ENCODE peak calls at places on chromosomes 12 and 14, in seven cellular contexts. Z is tibial nerve; J is GM13977; V is H1; L is PC-9; F is CD4-positive, alpha-beta T cell; A is GM13976. K is an unnamed sample.

GRCh38 chr12:107340920-107341319 is 247.6 kb upstream of the CRY1 start:
- DNase-seq in Z (no peak), J (no peak), V (no peak), L (no peak), F (no peak), A (no peak), K (no peak)

GRCh38 chr12:129909051-129910020 is 5.5 kb upstream of the TMEM132D start:
- DNase-seq in Z (no peak), J (no peak), V (no peak), L (no peak), F (no peak), A (no peak), K (no peak)

GRCh38 chr12:5201554-5202243 is 158.0 kb downstream of the KCNA5 start:
- DNase-seq in Z (no peak), J (no peak), V (no peak), L (no peak), F (no peak), A (no peak), K (no peak)

GRCh38 chr12:44875954-44876553 is at the start of gene NELL2:
- DNase-seq in Z (no peak), J (peak), V (peak), L (peak), F (peak), A (peak), K (peak)

GRCh38 chr14:95507174-95507573 is 9.3 kb downstream of the SYNE3 start:
- DNase-seq in Z (peak), J (no peak), V (no peak), L (peak), F (no peak), A (no peak), K (no peak)

GRCh38 chr14:89371600-89371999 is 45.4 kb downstream of the FOXN3 start:
- DNase-seq in Z (no peak), J (no peak), V (no peak), L (no peak), F (no peak), A (no peak), K (no peak)

GRCh38 chr14:102474934-102475333 is 34.6 kb downstream of the ANKRD9 start:
- DNase-seq in Z (no peak), J (no peak), V (no peak), L (no peak), F (no peak), A (no peak), K (no peak)

GRCh38 chr12:77808534-77808933 is 22.2 kb upstream of the NAV3 start:
- DNase-seq in Z (no peak), J (no peak), V (no peak), L (no peak), F (no peak), A (no peak), K (no peak)

GRCh38 chr12:104215638-104216297 is at the start of gene TXNRD1:
- DNase-seq in Z (peak), J (peak), V (peak), L (peak), F (peak), A (peak), K (peak)

GRCh38 chr12:11822071-11822818 is 172.8 kb downstream of the ETV6 start:
- DNase-seq in Z (no peak), J (no peak), V (no peak), L (no peak), F (peak), A (peak), K (peak)

GRCh38 chr12:52570511-52570910 is 3.1 kb downstream of the KRT74 start:
- DNase-seq in Z (no peak), J (no peak), V (no peak), L (no peak), F (no peak), A (no peak), K (no peak)

GRCh38 chr12:116892318-116892717 is 11.1 kb upstream of the HRK start:
- DNase-seq in Z (no peak), J (no peak), V (no peak), L (no peak), F (no peak), A (no peak), K (no peak)

GRCh38 chr12:46832084-46832704 is 6.4 kb upstream of the SLC38A4 start:
- DNase-seq in Z (no peak), J (no peak), V (no peak), L (no peak), F (no peak), A (no peak), K (no peak)

GRCh38 chr12:120100630-120101029 is 15.9 kb downstream of the RAB35 start:
- DNase-seq in Z (peak), J (no peak), V (no peak), L (no peak), F (no peak), A (no peak), K (no peak)

GRCh38 chr12:6465467-6466183 is 4.9 kb downstream of the VAMP1 start:
- DNase-seq in Z (peak), J (no peak), V (no peak), L (peak), F (peak), A (no peak), K (no peak)

GRCh38 chr14:57171903-57172302 is 96.8 kb downstream of the EXOC5 start:
- DNase-seq in Z (no peak), J (no peak), V (no peak), L (no peak), F (no peak), A (no peak), K (no peak)

GRCh38 chr12:75097003-75097402 is 112.6 kb downstream of the KCNC2 start:
- DNase-seq in Z (no peak), J (no peak), V (no peak), L (no peak), F (no peak), A (no peak), K (no peak)

GRCh38 chr12:90010089-90010488 is 301.5 kb upstream of the ATP2B1 start:
- DNase-seq in Z (no peak), J (no peak), V (no peak), L (no peak), F (no peak), A (no peak), K (no peak)

GRCh38 chr14:91315844-91316267 is 71.4 kb upstream of the GPR68 start:
- DNase-seq in Z (no peak), J (peak), V (no peak), L (no peak), F (peak), A (peak), K (peak)

GRCh38 chr12:121214855-121215745 is 5.2 kb downstream of the P2RX4 start:
- DNase-seq in Z (no peak), J (no peak), V (no peak), L (peak), F (no peak), A (no peak), K (no peak)

GRCh38 chr12:77299001-77299400 is 233.6 kb upstream of the E2F7 start:
- DNase-seq in Z (no peak), J (no peak), V (no peak), L (no peak), F (no peak), A (no peak), K (no peak)

GRCh38 chr12:45402288-45402687 is 186.4 kb downstream of the ANO6 start:
- DNase-seq in Z (no peak), J (no peak), V (no peak), L (no peak), F (no peak), A (no peak), K (no peak)

GRCh38 chr12:17661250-17661649 is 428.7 kb downstream of the RERGL start:
- DNase-seq in Z (no peak), J (no peak), V (no peak), L (no peak), F (no peak), A (no peak), K (no peak)

GRCh38 chr12:31929140-31929526 is 30.1 kb upstream of the RESF1 start:
- DNase-seq in Z (no peak), J (no peak), V (no peak), L (no peak), F (no peak), A (no peak), K (no peak)

GRCh38 chr14:76186318-76187027 is 34.8 kb downstream of the GPATCH2L start:
- DNase-seq in Z (no peak), J (peak), V (no peak), L (no peak), F (no peak), A (peak), K (no peak)

GRCh38 chr14:49966304-49966809 is 73.5 kb downstream of the ARF6 start:
- DNase-seq in Z (no peak), J (no peak), V (no peak), L (no peak), F (no peak), A (no peak), K (no peak)

GRCh38 chr12:125129592-125130255 is 64.5 kb downstream of the AACS start:
- DNase-seq in Z (no peak), J (no peak), V (no peak), L (no peak), F (no peak), A (no peak), K (no peak)

GRCh38 chr14:95348395-95349080 is 28.8 kb upstream of the CLMN start:
- DNase-seq in Z (no peak), J (no peak), V (no peak), L (no peak), F (no peak), A (no peak), K (no peak)

GRCh38 chr14:21989090-21989489 is 315.5 kb upstream of the OR4E1 start:
- DNase-seq in Z (no peak), J (no peak), V (no peak), L (no peak), F (no peak), A (no peak), K (no peak)

GRCh38 chr14:21987937-21988336 is 314.3 kb upstream of the OR4E1 start:
- DNase-seq in Z (no peak), J (no peak), V (no peak), L (no peak), F (no peak), A (no peak), K (no peak)

GRCh38 chr14:21988413-21988812 is 314.8 kb upstream of the OR4E1 start:
- DNase-seq in Z (no peak), J (no peak), V (no peak), L (no peak), F (no peak), A (no peak), K (no peak)

GRCh38 chr14:21991130-21991529 is 317.5 kb upstream of the OR4E1 start:
- DNase-seq in Z (no peak), J (no peak), V (no peak), L (no peak), F (no peak), A (no peak), K (no peak)

GRCh38 chr14:21990116-21990515 is 316.5 kb upstream of the OR4E1 start:
- DNase-seq in Z (no peak), J (no peak), V (no peak), L (no peak), F (no peak), A (no peak), K (no peak)
- TF ChIP-seq CTCF in Z (peak), J (peak), V (peak), L (peak), F (peak), A (no peak), K (no peak)

GRCh38 chr12:865614-866013 is 83.9 kb downstream of the RAD52 start:
- DNase-seq in Z (no peak), J (no peak), V (no peak), L (no peak), F (no peak), A (no peak), K (no peak)

GRCh38 chr12:870378-870777 is 79.1 kb downstream of the RAD52 start:
- DNase-seq in Z (no peak), J (peak), V (no peak), L (no peak), F (no peak), A (peak), K (no peak)

GRCh38 chr12:867905-868304 is 81.6 kb downstream of the RAD52 start:
- DNase-seq in Z (no peak), J (no peak), V (no peak), L (no peak), F (no peak), A (no peak), K (no peak)

GRCh38 chr12:873954-874353 is 75.5 kb downstream of the RAD52 start:
- DNase-seq in Z (no peak), J (no peak), V (no peak), L (no peak), F (no peak), A (no peak), K (no peak)

DNA sequence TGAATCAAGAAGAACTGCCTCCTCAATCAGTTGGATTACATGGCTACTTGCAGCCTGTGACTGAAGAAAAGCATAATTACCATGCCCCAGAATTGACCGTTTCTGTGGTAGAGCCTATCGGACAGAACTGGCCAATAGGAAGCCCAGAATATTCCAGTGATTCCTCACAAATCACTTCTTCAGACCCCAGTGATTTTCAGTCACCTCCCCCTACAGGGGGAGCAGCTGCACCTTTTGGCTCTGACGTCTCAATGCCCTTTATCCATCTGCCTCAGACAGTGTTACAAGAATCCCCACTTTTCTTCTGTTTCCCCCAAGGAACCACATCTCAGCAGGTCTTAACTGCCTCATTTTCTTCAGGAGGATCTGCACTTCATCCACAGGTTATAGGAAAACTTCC is 80.8 kb downstream of the RAD52 start:
- DNase-seq in Z (no peak), J (no peak), V (no peak), L (no peak), F (no peak), A (no peak), K (no peak)
- TF ChIP-seq CTCF in Z (no peak), J (peak), V (no peak), L (no peak), F (no peak), A (no peak), K (no peak)

GRCh38 chr14:105439710-105440553 is 20.3 kb downstream of the MTA1 start:
- DNase-seq in Z (no peak), J (no peak), V (no peak), L (no peak), F (no peak), A (no peak), K (no peak)

GRCh38 chr14:105442125-105442524 is 22.5 kb downstream of the MTA1 start:
- DNase-seq in Z (no peak), J (no peak), V (no peak), L (no peak), F (no peak), A (no peak), K (no peak)

GRCh38 chr14:105440992-105441391 is 21.4 kb downstream of the MTA1 start:
- DNase-seq in Z (no peak), J (no peak), V (no peak), L (no peak), F (no peak), A (no peak), K (no peak)

GRCh38 chr14:105439179-105439578 is 19.6 kb downstream of the MTA1 start:
- DNase-seq in Z (no peak), J (no peak), V (no peak), L (no peak), F (no peak), A (no peak), K (no peak)

DNA sequence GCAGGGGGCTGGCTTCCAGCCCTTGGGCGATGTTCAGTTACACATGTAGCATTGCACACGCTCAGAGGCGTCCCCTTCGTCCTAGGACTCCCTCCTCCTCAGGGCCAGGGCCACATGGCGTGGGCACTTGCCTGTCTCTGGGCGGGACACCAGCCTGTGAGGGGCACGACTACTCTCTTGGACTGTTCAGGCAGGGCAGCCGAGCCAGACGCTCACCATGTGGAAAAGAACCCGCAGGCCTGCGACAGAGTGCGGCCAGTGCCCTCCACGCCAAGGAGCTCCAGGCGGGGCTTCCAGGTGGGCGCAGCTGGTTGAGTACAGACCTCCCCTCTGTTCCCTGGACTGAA is 20.9 kb downstream of the MTA1 start:
- DNase-seq in Z (no peak), J (no peak), V (no peak), L (no peak), F (no peak), A (no peak), K (no peak)
- TF ChIP-seq CTCF in Z (no peak), J (no peak), V (no peak), L (no peak), F (no peak), A (no peak), K (no peak)

GRCh38 chr12:65681226-65681625 is 143.1 kb upstream of the HMGA2 start:
- DNase-seq in Z (no peak), J (no peak), V (no peak), L (no peak), F (no peak), A (no peak), K (no peak)

GRCh38 chr12:65682145-65682544 is 142.1 kb upstream of the HMGA2 start:
- DNase-seq in Z (no peak), J (no peak), V (no peak), L (no peak), F (no peak), A (no peak), K (no peak)

GRCh38 chr12:65689508-65689907 is 134.8 kb upstream of the HMGA2 start:
- DNase-seq in Z (no peak), J (no peak), V (no peak), L (no peak), F (no peak), A (no peak), K (no peak)

GRCh38 chr12:65684906-65685305 is 139.4 kb upstream of the HMGA2 start:
- DNase-seq in Z (no peak), J (no peak), V (no peak), L (no peak), F (no peak), A (no peak), K (no peak)

DNA sequence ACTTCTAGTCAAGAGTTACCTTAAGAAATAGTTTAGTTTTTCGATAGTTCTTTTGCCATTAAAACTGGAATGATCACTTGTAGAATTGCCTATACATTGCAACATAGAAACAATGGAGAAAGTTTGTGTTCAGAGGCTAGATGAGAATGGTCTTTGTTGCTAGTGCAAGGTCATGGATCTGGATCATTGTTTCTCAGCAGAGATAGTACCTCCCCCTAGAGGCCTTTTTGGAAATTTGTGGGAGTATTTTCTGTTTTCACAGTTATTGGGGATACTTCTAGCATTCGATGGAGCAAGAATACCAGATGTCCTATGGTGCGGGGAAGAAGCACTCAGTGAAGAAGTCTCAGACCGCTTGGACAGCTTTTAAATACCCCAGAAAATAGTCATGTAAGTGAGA is 138.8 kb upstream of the HMGA2 start:
- DNase-seq in Z (no peak), J (no peak), V (no peak), L (no peak), F (no peak), A (peak), K (no peak)
- TF ChIP-seq CTCF in Z (peak), J (peak), V (peak), L (peak), F (no peak), A (peak), K (peak)

K was measured in GM10248.